ENCODE peak calls at places on chromosomes 13 and 19, in six cellular contexts. One of them, this sample, is unnamed.
A peak's percentile ranks its signal among the peaks of the same experiment; 100 is the strongest.

GRCh38 chr13:32911506-32911905 is 104.7 kb upstream of the KL start:
- DNase-seq in effector memory CD4-positive, alpha-beta T cell: no peak
- DNase-seq in hepatocyte: peak; percentile 32
- DNase-seq in cardiac muscle cell: peak; percentile 14
- DNase-seq in CD8-positive, alpha-beta memory T cell: no peak
- DNase-seq in suprapubic skin: no peak
- DNase-seq in this sample: no peak

GRCh38 chr19:53909471-53910169 is 542 bp downstream of the CACNG7 start:
- DNase-seq in CD8-positive, alpha-beta memory T cell: no peak
- DNase-seq in effector memory CD4-positive, alpha-beta T cell: no peak
- DNase-seq in hepatocyte: no peak
- DNase-seq in suprapubic skin: no peak
- DNase-seq in cardiac muscle cell: no peak
- DNase-seq in this sample: no peak

GRCh38 chr13:31910633-31911032 is 120.9 kb upstream of the FRY start:
- DNase-seq in hepatocyte: no peak
- DNase-seq in CD8-positive, alpha-beta memory T cell: no peak
- DNase-seq in suprapubic skin: no peak
- DNase-seq in cardiac muscle cell: no peak
- DNase-seq in effector memory CD4-positive, alpha-beta T cell: no peak
- DNase-seq in this sample: no peak

GRCh38 chr13:30933334-30933681 is 852 bp downstream of the TEX26 start:
- DNase-seq in cardiac muscle cell: no peak
- DNase-seq in hepatocyte: no peak
- DNase-seq in effector memory CD4-positive, alpha-beta T cell: no peak
- DNase-seq in suprapubic skin: no peak
- DNase-seq in CD8-positive, alpha-beta memory T cell: no peak
- DNase-seq in this sample: no peak

GRCh38 chr19:55670280-55671053 is 4.6 kb upstream of the EPN1 start:
- DNase-seq in CD8-positive, alpha-beta memory T cell: no peak
- DNase-seq in hepatocyte: no peak
- DNase-seq in suprapubic skin: peak; percentile 89
- DNase-seq in effector memory CD4-positive, alpha-beta T cell: no peak
- DNase-seq in cardiac muscle cell: no peak
- DNase-seq in this sample: no peak

GRCh38 chr19:43476606-43477005 is 11.2 kb upstream of the LYPD3 start:
- DNase-seq in CD8-positive, alpha-beta memory T cell: no peak
- DNase-seq in effector memory CD4-positive, alpha-beta T cell: no peak
- DNase-seq in hepatocyte: no peak
- DNase-seq in suprapubic skin: no peak
- DNase-seq in cardiac muscle cell: no peak
- DNase-seq in this sample: no peak

GRCh38 chr19:4066176-4066606 is 508 bp downstream of the ZBTB7A start:
- DNase-seq in effector memory CD4-positive, alpha-beta T cell: peak; percentile 48
- DNase-seq in CD8-positive, alpha-beta memory T cell: peak; percentile 62
- DNase-seq in hepatocyte: no peak
- DNase-seq in suprapubic skin: no peak
- DNase-seq in cardiac muscle cell: no peak
- DNase-seq in this sample: no peak

GRCh38 chr19:29834991-29835390 is 23.2 kb downstream of the CCNE1 start:
- DNase-seq in effector memory CD4-positive, alpha-beta T cell: no peak
- DNase-seq in suprapubic skin: peak; percentile 4
- DNase-seq in hepatocyte: no peak
- DNase-seq in cardiac muscle cell: no peak
- DNase-seq in CD8-positive, alpha-beta memory T cell: no peak
- DNase-seq in this sample: no peak

GRCh38 chr19:15317392-15318011 is 14.8 kb downstream of the BRD4 start:
- DNase-seq in suprapubic skin: no peak
- DNase-seq in cardiac muscle cell: no peak
- DNase-seq in effector memory CD4-positive, alpha-beta T cell: no peak
- DNase-seq in CD8-positive, alpha-beta memory T cell: no peak
- DNase-seq in hepatocyte: no peak
- DNase-seq in this sample: no peak

GRCh38 chr19:1105873-1106840 is 2.4 kb downstream of the GPX4 start:
- DNase-seq in effector memory CD4-positive, alpha-beta T cell: no peak
- DNase-seq in cardiac muscle cell: no peak
- DNase-seq in hepatocyte: no peak
- DNase-seq in CD8-positive, alpha-beta memory T cell: no peak
- DNase-seq in suprapubic skin: no peak
- DNase-seq in this sample: no peak

GRCh38 chr13:33262069-33262487 is 23.5 kb downstream of the STARD13 start:
- DNase-seq in CD8-positive, alpha-beta memory T cell: no peak
- DNase-seq in suprapubic skin: no peak
- DNase-seq in cardiac muscle cell: no peak
- DNase-seq in effector memory CD4-positive, alpha-beta T cell: no peak
- DNase-seq in hepatocyte: peak; percentile 76
- DNase-seq in this sample: no peak

GRCh38 chr19:9381367-9381785 is 18.6 kb downstream of the ZNF177 start:
- DNase-seq in suprapubic skin: no peak
- DNase-seq in cardiac muscle cell: no peak
- DNase-seq in hepatocyte: no peak
- DNase-seq in effector memory CD4-positive, alpha-beta T cell: no peak
- DNase-seq in CD8-positive, alpha-beta memory T cell: no peak
- DNase-seq in this sample: no peak

GRCh38 chr19:21604351-21604926 is 99.0 kb downstream of the ZNF429 start:
- DNase-seq in CD8-positive, alpha-beta memory T cell: peak; percentile 15
- DNase-seq in effector memory CD4-positive, alpha-beta T cell: no peak
- DNase-seq in suprapubic skin: no peak
- DNase-seq in cardiac muscle cell: peak; percentile 26
- DNase-seq in hepatocyte: no peak
- DNase-seq in this sample: no peak

GRCh38 chr13:21079761-21080730 is 18.7 kb upstream of the LATS2 start:
- DNase-seq in CD8-positive, alpha-beta memory T cell: no peak
- DNase-seq in cardiac muscle cell: no peak
- DNase-seq in hepatocyte: no peak
- DNase-seq in effector memory CD4-positive, alpha-beta T cell: no peak
- DNase-seq in suprapubic skin: peak; percentile 77
- DNase-seq in this sample: peak; percentile 30

GRCh38 chr19:47539747-47540311 is 25.0 kb upstream of the NAPA start:
- DNase-seq in effector memory CD4-positive, alpha-beta T cell: peak; percentile 6
- DNase-seq in cardiac muscle cell: peak; percentile 18
- DNase-seq in hepatocyte: no peak
- DNase-seq in CD8-positive, alpha-beta memory T cell: peak; percentile 51
- DNase-seq in suprapubic skin: no peak
- DNase-seq in this sample: no peak

GRCh38 chr19:46828484-46828883 is 22.2 kb downstream of the AP2S1 start:
- DNase-seq in hepatocyte: no peak
- DNase-seq in suprapubic skin: no peak
- DNase-seq in effector memory CD4-positive, alpha-beta T cell: no peak
- DNase-seq in cardiac muscle cell: no peak
- DNase-seq in CD8-positive, alpha-beta memory T cell: no peak
- DNase-seq in this sample: no peak

GRCh38 chr19:18029617-18030338 is 21.8 kb downstream of the ARRDC2 start:
- DNase-seq in CD8-positive, alpha-beta memory T cell: no peak
- DNase-seq in cardiac muscle cell: no peak
- DNase-seq in suprapubic skin: no peak
- DNase-seq in effector memory CD4-positive, alpha-beta T cell: no peak
- DNase-seq in hepatocyte: peak; percentile 68
- DNase-seq in this sample: no peak

GRCh38 chr13:89027694-89028306 is 1356.6 kb downstream of the SLITRK5 start:
- DNase-seq in CD8-positive, alpha-beta memory T cell: no peak
- DNase-seq in hepatocyte: no peak
- DNase-seq in cardiac muscle cell: no peak
- DNase-seq in suprapubic skin: no peak
- DNase-seq in effector memory CD4-positive, alpha-beta T cell: no peak
- DNase-seq in this sample: no peak

GRCh38 chr13:22357132-22357531 is 686.3 kb downstream of the FGF9 start:
- DNase-seq in cardiac muscle cell: peak; percentile 34
- DNase-seq in hepatocyte: no peak
- DNase-seq in CD8-positive, alpha-beta memory T cell: no peak
- DNase-seq in suprapubic skin: no peak
- DNase-seq in effector memory CD4-positive, alpha-beta T cell: no peak
- DNase-seq in this sample: no peak

GRCh38 chr13:97982286-97982685 is 28.8 kb downstream of the IPO5 start:
- DNase-seq in CD8-positive, alpha-beta memory T cell: no peak
- DNase-seq in cardiac muscle cell: no peak
- DNase-seq in suprapubic skin: no peak
- DNase-seq in hepatocyte: no peak
- DNase-seq in effector memory CD4-positive, alpha-beta T cell: no peak
- DNase-seq in this sample: no peak

GRCh38 chr13:106373304-106373988 is 162.0 kb downstream of the EFNB2 start:
- DNase-seq in hepatocyte: no peak
- DNase-seq in cardiac muscle cell: no peak
- DNase-seq in CD8-positive, alpha-beta memory T cell: no peak
- DNase-seq in suprapubic skin: no peak
- DNase-seq in effector memory CD4-positive, alpha-beta T cell: no peak
- DNase-seq in this sample: no peak

GRCh38 chr19:281992-282391 is 9.2 kb downstream of the PLPP2 start:
- DNase-seq in CD8-positive, alpha-beta memory T cell: no peak
- DNase-seq in cardiac muscle cell: no peak
- DNase-seq in suprapubic skin: no peak
- DNase-seq in effector memory CD4-positive, alpha-beta T cell: no peak
- DNase-seq in hepatocyte: no peak
- DNase-seq in this sample: no peak

DNA sequence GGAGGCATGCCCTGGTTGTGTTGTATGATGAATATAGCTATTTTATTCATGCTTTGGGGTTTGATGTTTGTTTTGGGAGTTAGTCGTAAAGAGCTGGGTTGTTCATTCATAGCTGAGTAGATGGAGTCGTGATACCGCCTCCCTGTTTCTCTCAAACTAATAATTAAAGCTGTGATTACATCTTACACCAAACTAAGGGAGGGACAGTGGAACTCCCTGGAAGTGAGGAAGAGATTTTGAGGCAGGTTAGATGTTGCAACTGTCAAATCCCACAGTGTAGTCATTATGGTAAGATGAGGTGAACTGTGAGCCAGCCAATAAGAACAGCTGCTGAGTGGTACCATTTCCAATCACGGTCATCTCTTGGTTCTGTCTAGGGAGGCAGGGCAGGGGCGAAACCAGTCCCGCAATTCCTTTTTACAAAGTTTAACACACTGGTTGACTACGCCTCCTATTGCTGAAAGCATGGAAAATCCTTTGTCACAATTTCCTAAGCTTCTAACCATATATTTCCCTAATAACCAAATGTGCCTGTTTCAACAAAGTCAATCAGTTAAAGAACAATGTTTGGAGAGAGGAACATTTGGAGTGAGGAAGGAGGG is 207.6 kb upstream of the SERP2 start:
- DNase-seq in cardiac muscle cell: no peak
- DNase-seq in suprapubic skin: no peak
- DNase-seq in hepatocyte: no peak
- DNase-seq in CD8-positive, alpha-beta memory T cell: no peak
- DNase-seq in effector memory CD4-positive, alpha-beta T cell: no peak
- DNase-seq in this sample: no peak
- H3K27ac ChIP-seq in cardiac muscle cell: no peak overlapping the region
- H3K27ac ChIP-seq in suprapubic skin: no peak overlapping the region
- H3K27ac ChIP-seq in hepatocyte: no peak overlapping the region
- H3K27ac ChIP-seq in CD8-positive, alpha-beta memory T cell: no peak overlapping the region
- H3K27ac ChIP-seq in effector memory CD4-positive, alpha-beta T cell: no peak overlapping the region
- H3K27ac ChIP-seq in this sample: no peak overlapping the region

DNA sequence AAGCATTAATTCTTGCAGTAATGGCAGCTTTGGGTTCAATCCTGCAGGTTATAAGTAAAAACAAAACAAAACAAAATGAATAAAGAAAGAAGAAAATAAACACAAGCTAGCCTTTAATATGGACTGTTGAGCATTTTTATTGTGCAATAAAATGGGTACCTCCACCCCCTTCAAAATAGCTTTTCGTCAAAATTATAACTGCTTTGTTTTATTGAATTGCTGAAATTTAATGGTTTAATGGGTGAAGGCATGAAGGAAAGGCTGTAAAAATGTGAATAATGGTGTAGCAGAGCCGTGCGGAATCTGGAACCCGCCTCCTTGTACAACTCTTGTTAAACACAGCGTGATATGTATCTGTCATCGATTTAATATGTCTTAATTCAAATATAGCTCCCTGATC is 2.2 kb upstream of the ZIC5 start:
- DNase-seq in effector memory CD4-positive, alpha-beta T cell: no peak
- DNase-seq in cardiac muscle cell: peak; percentile 1
- DNase-seq in suprapubic skin: no peak
- DNase-seq in CD8-positive, alpha-beta memory T cell: no peak
- DNase-seq in hepatocyte: no peak
- DNase-seq in this sample: no peak
- H3K27me3 ChIP-seq in effector memory CD4-positive, alpha-beta T cell: peaks cover 91% of the 10 kb centered on the region
- H3K27me3 ChIP-seq in cardiac muscle cell: peaks cover 97% of the 10 kb centered on the region
- H3K27me3 ChIP-seq in suprapubic skin: peaks cover 98% of the 10 kb centered on the region
- H3K27me3 ChIP-seq in CD8-positive, alpha-beta memory T cell: peaks cover 83% of the 10 kb centered on the region
- H3K27me3 ChIP-seq in hepatocyte: peaks cover 91% of the 10 kb centered on the region
- H3K27me3 ChIP-seq in this sample: peaks cover 95% of the 10 kb centered on the region

GRCh38 chr13:41459754-41460111 is 2.4 kb downstream of the RGCC start:
- DNase-seq in cardiac muscle cell: no peak
- DNase-seq in effector memory CD4-positive, alpha-beta T cell: no peak
- DNase-seq in hepatocyte: no peak
- DNase-seq in CD8-positive, alpha-beta memory T cell: no peak
- DNase-seq in suprapubic skin: no peak
- DNase-seq in this sample: no peak

GRCh38 chr13:41458187-41458938 is 1.0 kb downstream of the RGCC start:
- DNase-seq in suprapubic skin: peak; percentile 80
- DNase-seq in hepatocyte: peak; percentile 47
- DNase-seq in cardiac muscle cell: peak; percentile 45
- DNase-seq in effector memory CD4-positive, alpha-beta T cell: no peak
- DNase-seq in CD8-positive, alpha-beta memory T cell: peak; percentile 52
- DNase-seq in this sample: no peak

GRCh38 chr13:41457589-41458186 is 338 bp downstream of the RGCC start:
- DNase-seq in CD8-positive, alpha-beta memory T cell: no peak
- DNase-seq in hepatocyte: peak; percentile 13
- DNase-seq in cardiac muscle cell: no peak
- DNase-seq in effector memory CD4-positive, alpha-beta T cell: no peak
- DNase-seq in suprapubic skin: no peak
- DNase-seq in this sample: no peak

GRCh38 chr13:41460930-41461329 is 3.6 kb downstream of the RGCC start:
- DNase-seq in cardiac muscle cell: no peak
- DNase-seq in suprapubic skin: no peak
- DNase-seq in effector memory CD4-positive, alpha-beta T cell: no peak
- DNase-seq in CD8-positive, alpha-beta memory T cell: peak; percentile 24
- DNase-seq in hepatocyte: no peak
- DNase-seq in this sample: no peak

DNA sequence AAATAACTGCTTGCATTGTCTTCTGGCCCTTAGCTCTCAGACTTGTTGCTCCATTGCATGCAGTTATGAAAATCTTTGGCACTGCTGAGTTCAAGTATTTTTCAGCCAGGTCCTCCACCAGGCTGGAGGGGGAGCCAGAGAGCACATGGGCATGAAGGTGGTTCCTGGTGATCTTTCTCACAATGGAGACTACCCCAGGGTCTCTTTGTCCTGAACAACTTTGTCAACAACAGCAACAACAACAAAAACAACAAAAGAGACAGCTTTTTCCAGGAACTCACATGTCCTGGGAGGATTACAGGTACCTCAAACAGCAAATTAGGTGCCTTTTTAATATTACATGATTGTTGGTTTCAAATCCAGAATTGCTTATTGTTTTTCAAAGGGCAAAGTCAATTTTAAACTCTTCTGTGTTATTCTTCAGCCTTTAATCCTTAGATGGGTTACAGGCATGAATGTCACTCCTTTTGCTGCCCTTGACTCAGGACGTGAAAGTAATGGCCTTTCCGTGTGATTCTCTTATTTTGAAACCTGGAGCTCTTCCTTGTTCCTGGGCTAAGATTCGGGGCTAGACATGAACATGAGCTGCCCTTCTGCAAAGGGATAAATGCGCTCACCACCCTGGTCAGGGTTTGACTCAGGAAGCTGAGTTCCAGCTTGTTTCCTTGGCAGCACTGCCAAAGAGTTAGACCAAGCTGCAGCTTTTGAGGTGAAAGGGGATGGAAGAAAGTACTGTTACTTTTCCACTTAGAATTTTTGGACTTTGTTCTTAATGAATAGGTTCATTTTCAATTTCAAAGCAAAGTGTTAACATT is 1.8 kb downstream of the RGCC start:
- DNase-seq in cardiac muscle cell: peak; percentile 5
- DNase-seq in CD8-positive, alpha-beta memory T cell: peak; percentile 67
- DNase-seq in effector memory CD4-positive, alpha-beta T cell: no peak
- DNase-seq in suprapubic skin: no peak
- DNase-seq in hepatocyte: peak; percentile 37
- DNase-seq in this sample: no peak
- H3K27ac ChIP-seq in cardiac muscle cell: no peak overlapping the region
- H3K27ac ChIP-seq in CD8-positive, alpha-beta memory T cell: peak overlapping the region; percentile 86
- H3K27ac ChIP-seq in effector memory CD4-positive, alpha-beta T cell: peak overlapping the region; percentile 93
- H3K27ac ChIP-seq in suprapubic skin: peak overlapping the region; percentile 82
- H3K27ac ChIP-seq in hepatocyte: no peak overlapping the region
- H3K27ac ChIP-seq in this sample: peak overlapping the region; percentile 86

GRCh38 chr13:111460548-111461444 is 140.4 kb downstream of the TEX29 start:
- DNase-seq in hepatocyte: peak; percentile 68
- DNase-seq in CD8-positive, alpha-beta memory T cell: no peak
- DNase-seq in suprapubic skin: peak; percentile 54
- DNase-seq in cardiac muscle cell: peak; percentile 66
- DNase-seq in effector memory CD4-positive, alpha-beta T cell: no peak
- DNase-seq in this sample: no peak
- H3K27me3 ChIP-seq in hepatocyte: peaks cover 18% of the 10 kb centered on the region
- H3K27me3 ChIP-seq in CD8-positive, alpha-beta memory T cell: no peaks in the 10 kb centered on the region
- H3K27me3 ChIP-seq in suprapubic skin: peaks cover 54% of the 10 kb centered on the region
- H3K27me3 ChIP-seq in cardiac muscle cell: peaks cover 28% of the 10 kb centered on the region
- H3K27me3 ChIP-seq in effector memory CD4-positive, alpha-beta T cell: no peaks in the 10 kb centered on the region
- H3K27me3 ChIP-seq in this sample: peaks cover 5% of the 10 kb centered on the region

This sample was measured in tibial nerve.